ENCODE peak calls at places on chromosomes 2 and 18, in eight cellular contexts. K is K562, H is substantia nigra, C is GM13977, E is frontal cortex, Q is Panc1, J is AG04450, T is RWPE1. O is an unnamed sample.

GRCh38 chr2:13335862-13336535 is 619.3 kb downstream of the TRIB2 start:
- DNase-seq in K (no peak), H (no peak), C (no peak), E (no peak), Q (no peak), J (no peak), T (no peak), O (no peak)

GRCh38 chr2:47039913-47040562 is 115.1 kb downstream of the STPG4 start:
- DNase-seq in K (no peak), H (no peak), C (no peak), E (no peak), Q (no peak), J (peak), T (no peak), O (no peak)

GRCh38 chr18:50042611-50043010 is 152.3 kb downstream of the MYO5B start:
- DNase-seq in K (no peak), H (no peak), C (no peak), E (no peak), Q (no peak), J (no peak), T (no peak), O (no peak)

GRCh38 chr2:38797276-38797675 is 19.3 kb downstream of the GEMIN6 start:
- DNase-seq in K (no peak), H (no peak), C (no peak), E (no peak), Q (no peak), J (no peak), T (no peak), O (no peak)

GRCh38 chr2:176081993-176082884 is 1.5 kb downstream of the EVX2 start:
- DNase-seq in K (no peak), H (no peak), C (peak), E (peak), Q (no peak), J (no peak), T (no peak), O (no peak)

GRCh38 chr2:112646102-112646719 is 472 bp downstream of the SLC20A1 start:
- DNase-seq in K (peak), H (peak), C (no peak), E (no peak), Q (no peak), J (no peak), T (no peak), O (peak)

GRCh38 chr2:201171259-201171814 is 11.6 kb upstream of the CASP10 start:
- DNase-seq in K (no peak), H (no peak), C (no peak), E (no peak), Q (no peak), J (no peak), T (no peak), O (no peak)

GRCh38 chr18:76472811-76473210 is 22.2 kb downstream of the ZNF516 start:
- DNase-seq in K (no peak), H (no peak), C (no peak), E (no peak), Q (no peak), J (no peak), T (no peak), O (no peak)

GRCh38 chr18:37391698-37392548 is 173.7 kb downstream of the CELF4 start:
- DNase-seq in K (no peak), H (no peak), C (peak), E (no peak), Q (no peak), J (no peak), T (no peak), O (no peak)

GRCh38 chr2:237264480-237265219 is 149.3 kb downstream of the COL6A3 start:
- DNase-seq in K (no peak), H (no peak), C (no peak), E (no peak), Q (no peak), J (no peak), T (no peak), O (peak)

GRCh38 chr2:122706757-122707223 is 951.3 kb downstream of the TSN start:
- DNase-seq in K (no peak), H (no peak), C (no peak), E (no peak), Q (no peak), J (no peak), T (no peak), O (no peak)

GRCh38 chr2:149926149-149926548 is 338.6 kb upstream of the MMADHC start:
- DNase-seq in K (no peak), H (no peak), C (no peak), E (no peak), Q (no peak), J (no peak), T (no peak), O (no peak)

GRCh38 chr2:111005307-111005706 is 115.4 kb upstream of the BCL2L11 start:
- DNase-seq in K (no peak), H (no peak), C (no peak), E (no peak), Q (no peak), J (no peak), T (no peak), O (no peak)

GRCh38 chr2:100877555-100877954 is 57.6 kb downstream of the NPAS2 start:
- DNase-seq in K (no peak), H (no peak), C (no peak), E (no peak), Q (no peak), J (no peak), T (peak), O (no peak)

GRCh38 chr2:88540346-88540745 is 86.9 kb downstream of the EIF2AK3 start:
- DNase-seq in K (no peak), H (no peak), C (no peak), E (no peak), Q (no peak), J (no peak), T (peak), O (no peak)

O was measured in posterior cingulate gyrus.